ENCODE peak calls at places on chromosomes 4 and X, in eight cellular contexts. V is anterior cingulate cortex; W is mesendoderm; K is GM13976; I is naive thymus-derived CD8-positive, alpha-beta T cell; Q is islet precursor cell; N is NCI-H345; F is lung. O is an unnamed sample.

GRCh38 chr4:16759781-16760459 is 138.5 kb downstream of the LDB2 start:
- DNase-seq in V (no peak), I (no peak), W (no peak), F (no peak), N (no peak), Q (no peak), K (no peak), O (no peak)

GRCh38 chr4:127624176-127624575 is 8.6 kb upstream of the INTU start:
- DNase-seq in Q (no peak), V (no peak), I (no peak), F (no peak), N (peak), K (no peak), W (no peak), O (no peak)

GRCh38 chr4:89769856-89770255 is 67.1 kb downstream of the SNCA start:
- DNase-seq in N (no peak), W (no peak), I (no peak), F (no peak), V (no peak), K (no peak), Q (no peak), O (no peak)

GRCh38 chr4:94285666-94286065 is 57.0 kb downstream of the HPGDS start:
- DNase-seq in K (no peak), F (no peak), W (no peak), I (no peak), Q (no peak), V (no peak), N (no peak), O (no peak)

GRCh38 chrX:149539283-149540132 is 1.3 kb upstream of the EOLA1 start:
- DNase-seq in V (peak), F (peak), K (peak), I (peak), W (peak), N (peak), Q (peak), O (peak)

GRCh38 chr4:37675587-37676290 is 10.4 kb downstream of the RELL1 start:
- DNase-seq in F (no peak), Q (no peak), W (no peak), V (no peak), I (peak), N (no peak), K (peak), O (peak)

GRCh38 chr4:171265190-171265818 is 547.9 kb upstream of the GALNTL6 start:
- DNase-seq in F (no peak), K (no peak), I (no peak), N (no peak), V (no peak), Q (no peak), W (no peak), O (no peak)

GRCh38 chrX:49060914-49061313 is 2.1 kb downstream of the CCDC120 start:
- DNase-seq in F (no peak), V (no peak), I (no peak), Q (no peak), W (no peak), N (no peak), K (no peak), O (no peak)

GRCh38 chr4:123411976-123412589 is 15.5 kb downstream of the SPRY1 start:
- DNase-seq in N (no peak), K (no peak), W (no peak), I (no peak), F (no peak), V (no peak), Q (no peak), O (no peak)

GRCh38 chr4:84258905-84259830 is 239.9 kb downstream of the NKX6-1 start:
- DNase-seq in V (no peak), N (no peak), K (no peak), I (no peak), W (peak), F (no peak), Q (peak), O (no peak)

GRCh38 chr4:67558493-67558892 is at the start of gene STAP1:
- DNase-seq in K (no peak), F (no peak), I (no peak), Q (no peak), N (no peak), V (no peak), W (no peak), O (no peak)

GRCh38 chr4:7499661-7500060 is 64.9 kb upstream of the PSAPL1 start:
- DNase-seq in K (no peak), W (no peak), V (no peak), N (peak), Q (no peak), I (no peak), F (no peak), O (no peak)

GRCh38 chr4:7559741-7560376 is 125.1 kb upstream of the PSAPL1 start:
- DNase-seq in F (no peak), N (peak), V (no peak), Q (no peak), K (no peak), W (no peak), I (no peak), O (no peak)

GRCh38 chr4:167233523-167234387 is 539 bp downstream of the SPOCK3 start:
- DNase-seq in N (no peak), F (no peak), I (no peak), K (peak), V (peak), Q (peak), W (peak), O (no peak)

GRCh38 chr4:169239236-169239905 is 31.4 kb downstream of the SH3RF1 start:
- DNase-seq in Q (no peak), F (no peak), W (no peak), V (no peak), K (no peak), I (no peak), N (no peak), O (no peak)

GRCh38 chr4:158895797-158896442 is 127.1 kb downstream of the FNIP2 start:
- DNase-seq in I (no peak), V (no peak), W (peak), Q (peak), F (no peak), N (no peak), K (no peak), O (no peak)

GRCh38 chr4:189022441-189023035 is 883.3 kb downstream of the TRIML1 start:
- DNase-seq in V (no peak), Q (peak), I (no peak), F (no peak), K (no peak), W (peak), N (no peak), O (no peak)

GRCh38 chr4:124429746-124430250 is 282.7 kb downstream of the ANKRD50 start:
- DNase-seq in N (no peak), Q (no peak), I (no peak), W (no peak), K (no peak), V (no peak), F (no peak), O (no peak)

GRCh38 chrX:106331606-106332005 is 163.5 kb downstream of the PWWP3B start:
- DNase-seq in Q (no peak), N (no peak), K (no peak), V (no peak), W (no peak), I (no peak), F (no peak), O (no peak)

GRCh38 chrX:151970661-151971060 is 3.8 kb downstream of the GABRE start:
- DNase-seq in I (no peak), V (peak), F (peak), Q (peak), W (no peak), N (no peak), K (no peak), O (peak)

GRCh38 chrX:40471965-40472648 is 108.7 kb upstream of the ATP6AP2 start:
- DNase-seq in N (peak), K (peak), V (peak), Q (peak), W (peak), F (peak), I (peak), O (peak)

GRCh38 chrX:23845316-23845932 is 62.3 kb downstream of the APOO start:
- DNase-seq in F (no peak), Q (no peak), V (no peak), I (no peak), K (no peak), N (no peak), W (no peak), O (no peak)

GRCh38 chr4:123477804-123478209 is 81.2 kb downstream of the SPRY1 start:
- DNase-seq in Q (no peak), I (peak), K (no peak), N (no peak), W (no peak), V (no peak), F (no peak), O (no peak)

GRCh38 chrX:2638279-2638678 is 52.8 kb upstream of the CD99 start:
- DNase-seq in K (no peak), V (no peak), Q (no peak), F (no peak), W (peak), I (no peak), N (no peak), O (no peak)